ENCODE peak calls at places on chromosomes 13 and 19, in ten cellular contexts. E is testis, D is tibial artery, L is ovary, C is transverse colon, U is cardiac muscle cell, Q is neural progenitor cell, S is IMR-90, Y is tibial nerve, V is left ventricle myocardium inferior. T is an unnamed sample. For H3K4me1 and H3K9me3, the result is how much of the 10 kb centered on the place peaks cover.

GRCh38 chr19:18611327-18612050 is 1.2 kb upstream of the TMEM59L start:
- DNase-seq in E (no peak), D (no peak), L (no peak), C (no peak), U (no peak), Q (peak), S (no peak), Y (no peak), V (no peak), T (peak)

GRCh38 chr13:81172603-81173002 is 831.7 kb upstream of the SPRY2 start:
- DNase-seq in E (no peak), D (no peak), L (no peak), C (no peak), U (no peak), Q (no peak), S (no peak), Y (no peak), V (no peak), T (no peak)

GRCh38 chr13:52450012-52450792 is at the start of gene VPS36:
- DNase-seq in E (peak), D (peak), L (peak), C (peak), U (peak), Q (peak), S (peak), Y (peak), V (peak), T (peak)

GRCh38 chr19:6451583-6452222 is 7.9 kb downstream of the SLC25A23 start:
- DNase-seq in E (no peak), D (no peak), L (no peak), C (no peak), U (no peak), Q (no peak), S (no peak), Y (no peak), V (no peak), T (no peak)

GRCh38 chr19:43464089-43464775 is 1.2 kb downstream of the LYPD3 start:
- DNase-seq in E (peak), D (peak), L (peak), C (peak), U (peak), Q (peak), S (no peak), Y (peak), V (peak), T (no peak)

GRCh38 chr13:45269204-45269603 is 68.4 kb upstream of the KCTD4 start:
- DNase-seq in E (no peak), D (no peak), L (no peak), C (no peak), U (no peak), Q (no peak), S (peak), Y (no peak), V (no peak), T (no peak)

GRCh38 chr19:38693380-38694223 is 46.2 kb downstream of the ACTN4 start:
- DNase-seq in E (no peak), D (no peak), L (no peak), C (peak), U (no peak), Q (peak), S (peak), Y (no peak), V (no peak), T (peak)

GRCh38 chr19:42386974-42387707 is 3.0 kb downstream of the CNFN start:
- DNase-seq in E (peak), D (no peak), L (no peak), C (peak), U (peak), Q (peak), S (peak), Y (peak), V (peak), T (peak)

GRCh38 chr13:21703846-21704245 is 33.0 kb downstream of the FGF9 start:
- DNase-seq in E (no peak), D (no peak), L (no peak), C (no peak), U (no peak), Q (no peak), S (no peak), Y (no peak), V (no peak), T (no peak)

GRCh38 chr19:13036366-13036976 is 41.2 kb downstream of the NFIX start:
- DNase-seq in E (no peak), D (peak), L (no peak), C (peak), U (no peak), Q (no peak), S (peak), Y (no peak), V (no peak), T (no peak)

GRCh38 chr13:24168392-24168750 is 7.9 kb downstream of the SPATA13 start:
- DNase-seq in E (no peak), D (no peak), L (no peak), C (no peak), U (no peak), Q (peak), S (no peak), Y (no peak), V (no peak), T (no peak)

GRCh38 chr13:74575729-74576125 is 441.5 kb upstream of the KLF12 start:
- DNase-seq in E (peak), D (peak), L (peak), C (peak), U (peak), Q (peak), S (peak), Y (peak), V (peak), T (peak)

GRCh38 chr19:46955114-46955812 is 64.4 kb upstream of the NPAS1 start:
- DNase-seq in E (peak), D (no peak), L (no peak), C (no peak), U (no peak), Q (no peak), S (peak), Y (no peak), V (no peak), T (peak)

GRCh38 chr19:35757231-35757748 is 461 bp upstream of the HSPB6 start:
- DNase-seq in E (peak), D (peak), L (peak), C (peak), U (peak), Q (peak), S (peak), Y (peak), V (peak), T (no peak)

GRCh38 chr13:30719521-30719914 is 15.8 kb upstream of the ALOX5AP start:
- DNase-seq in E (no peak), D (no peak), L (no peak), C (no peak), U (no peak), Q (no peak), S (peak), Y (no peak), V (no peak), T (no peak)

GRCh38 chr19:3494051-3494450 is 6.4 kb downstream of the DOHH start:
- DNase-seq in E (peak), D (no peak), L (no peak), C (no peak), U (peak), Q (peak), S (no peak), Y (no peak), V (no peak), T (no peak)

GRCh38 chr19:43422000-43422688 is 7.5 kb downstream of the TEX101 start:
- DNase-seq in E (no peak), D (no peak), L (no peak), C (no peak), U (no peak), Q (no peak), S (no peak), Y (no peak), V (no peak), T (no peak)

GRCh38 chr19:15448778-15449619 is 757 bp downstream of the WIZ start:
- DNase-seq in E (no peak), D (peak), L (peak), C (no peak), U (peak), Q (peak), S (no peak), Y (no peak), V (no peak), T (no peak)

GRCh38 chr19:7868671-7869452 is 5.3 kb downstream of the PRR36 start:
- DNase-seq in E (peak), D (peak), L (peak), C (peak), U (peak), Q (peak), S (peak), Y (no peak), V (peak), T (peak)

GRCh38 chr19:53463263-53463662 is 4.3 kb upstream of the ZNF813 start:
- DNase-seq in E (peak), D (no peak), L (peak), C (peak), U (peak), Q (peak), S (peak), Y (no peak), V (peak), T (no peak)

GRCh38 chr19:53953383-53953782 is 9.4 kb upstream of the CACNG8 start:
- DNase-seq in E (no peak), D (no peak), L (no peak), C (no peak), U (no peak), Q (no peak), S (no peak), Y (no peak), V (no peak), T (no peak)

GRCh38 chr19:34269968-34270621 is 15.7 kb downstream of the GARRE1 start:
- DNase-seq in E (no peak), D (peak), L (no peak), C (peak), U (no peak), Q (no peak), S (peak), Y (no peak), V (peak), T (peak)

GRCh38 chr19:13788991-13789390 is 6.3 kb upstream of the ZSWIM4 start:
- DNase-seq in E (no peak), D (peak), L (no peak), C (peak), U (no peak), Q (no peak), S (peak), Y (no peak), V (no peak), T (peak)

GRCh38 chr13:28131646-28132045 is 6.7 kb upstream of the PAN3 start:
- DNase-seq in E (no peak), D (no peak), L (no peak), C (no peak), U (no peak), Q (no peak), S (no peak), Y (no peak), V (no peak), T (no peak)

GRCh38 chr19:4474504-4475136 is 2.5 kb downstream of the HDGFL2 start:
- DNase-seq in E (peak), D (no peak), L (no peak), C (no peak), U (peak), Q (peak), S (peak), Y (no peak), V (no peak), T (no peak)

DNA sequence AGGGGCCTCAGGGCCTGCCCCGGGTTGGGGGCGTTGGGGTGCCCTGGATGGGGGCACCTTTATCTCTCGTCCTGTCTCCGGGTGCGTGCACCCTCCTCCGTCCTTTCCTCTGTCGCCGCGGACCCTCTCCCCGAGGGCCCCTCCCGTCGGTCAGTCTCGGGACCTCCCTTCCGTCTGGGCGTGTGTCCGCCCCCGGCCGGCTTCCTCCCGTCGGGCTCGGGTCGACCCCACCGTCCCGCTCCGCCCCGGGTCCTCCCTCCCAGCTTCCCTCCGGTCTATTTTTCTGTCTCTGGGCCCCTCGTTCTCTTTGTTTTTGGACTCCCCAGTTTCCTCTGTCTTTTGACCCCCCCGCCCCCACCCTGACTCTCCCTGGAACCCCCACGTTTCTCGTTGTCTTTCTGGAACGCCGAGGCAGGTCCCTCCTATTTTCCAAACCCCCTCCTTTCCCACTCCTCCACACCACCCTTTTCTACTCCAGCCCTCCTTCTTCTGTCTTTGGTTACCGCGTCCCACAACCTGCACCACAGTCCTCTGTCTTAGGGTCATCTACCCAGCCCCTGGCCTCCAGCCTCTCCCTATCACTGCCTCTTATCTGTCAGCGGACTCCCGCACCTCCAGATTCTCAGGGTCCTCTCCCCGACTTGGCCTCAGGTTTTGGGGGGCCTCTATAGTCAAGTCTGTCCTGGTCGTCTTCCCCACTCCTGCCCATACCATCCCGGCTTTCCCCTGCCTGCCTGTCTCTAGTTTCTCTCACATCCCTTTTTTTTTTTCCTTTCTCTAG is 757 bp downstream of the EGLN2 start:
- DNase-seq in E (no peak), D (no peak), L (peak), C (no peak), U (peak), Q (peak), S (no peak), Y (no peak), V (peak), T (no peak)
- H3K4me1 ChIP-seq in E (under half), D (half or more), L (under half), C (half or more), U (under half), Q (under half), S (under half), Y (under half), V (half or more), T (half or more)

GRCh38 chr13:72561791-72562190 is 165.6 kb downstream of the MZT1 start:
- DNase-seq in E (no peak), D (no peak), L (no peak), C (no peak), U (no peak), Q (no peak), S (no peak), Y (no peak), V (no peak), T (no peak)

GRCh38 chr13:72562686-72563085 is 164.7 kb downstream of the MZT1 start:
- DNase-seq in E (no peak), D (no peak), L (no peak), C (no peak), U (no peak), Q (no peak), S (no peak), Y (no peak), V (no peak), T (no peak)

GRCh38 chr13:72565893-72566292 is 161.5 kb downstream of the MZT1 start:
- DNase-seq in E (no peak), D (no peak), L (no peak), C (no peak), U (peak), Q (peak), S (peak), Y (no peak), V (no peak), T (no peak)

GRCh38 chr13:72570019-72570418 is 157.4 kb downstream of the MZT1 start:
- DNase-seq in E (no peak), D (no peak), L (no peak), C (no peak), U (no peak), Q (no peak), S (no peak), Y (no peak), V (no peak), T (no peak)

DNA sequence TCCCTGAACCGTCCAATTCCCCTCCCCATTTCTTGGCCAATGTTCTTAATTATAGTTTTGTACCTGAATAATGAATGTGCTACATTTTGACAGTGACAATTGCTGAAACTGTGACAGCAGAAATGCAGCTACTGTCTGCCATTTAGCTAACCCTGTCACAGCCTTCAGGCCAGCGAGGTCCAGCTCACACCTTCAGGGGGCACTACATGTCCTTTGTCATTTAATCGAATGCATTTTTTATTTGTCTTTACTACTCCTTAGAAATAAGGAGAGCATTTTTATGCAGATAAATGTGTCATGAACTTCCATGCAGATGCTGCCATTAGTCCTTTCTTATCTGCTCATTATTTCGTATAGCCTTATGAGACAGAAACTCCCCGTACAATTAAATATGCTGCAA is 159.9 kb downstream of the MZT1 start:
- DNase-seq in E (no peak), D (no peak), L (no peak), C (no peak), U (no peak), Q (no peak), S (no peak), Y (no peak), V (no peak), T (no peak)
- TF ChIP-seq CTCF in E (no peak), D (no peak), L (no peak), C (no peak), U (no peak), Q (peak), S (no peak), Y (no peak), V (no peak), T (no peak)

DNA sequence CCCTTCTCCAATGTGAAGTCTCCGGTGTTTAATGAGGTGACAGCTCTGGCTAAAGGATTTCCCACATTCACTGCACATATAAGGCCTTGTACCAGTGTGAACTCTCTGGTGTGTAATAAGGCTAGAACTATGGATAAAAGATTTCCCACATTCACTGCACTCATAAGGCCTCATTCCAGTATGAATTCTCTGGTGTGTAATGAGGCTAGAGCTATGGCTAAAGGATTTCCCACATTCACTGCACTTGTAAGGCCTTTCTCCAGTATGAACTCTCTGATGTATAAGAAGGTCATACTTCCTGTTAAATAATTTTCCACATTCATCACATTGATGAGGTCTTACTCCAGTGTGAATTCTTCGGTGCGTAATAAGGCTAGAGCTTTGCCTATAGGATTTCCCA is 5.9 kb downstream of the ZNF256 start:
- DNase-seq in E (no peak), D (no peak), L (no peak), C (no peak), U (no peak), Q (no peak), S (no peak), Y (no peak), V (no peak), T (no peak)
- H3K9me3 ChIP-seq in E (under half), D (half or more), L (half or more), C (half or more), U (under half), Q (under half), S (under half), Y (under half), V (half or more), T (under half)

GRCh38 chr13:50127017-50127725 is 111.9 kb downstream of the KCNRG start:
- DNase-seq in E (peak), D (peak), L (peak), C (peak), U (peak), Q (peak), S (peak), Y (peak), V (peak), T (peak)

GRCh38 chr13:50124536-50125305 is 109.5 kb downstream of the KCNRG start:
- DNase-seq in E (peak), D (peak), L (peak), C (peak), U (peak), Q (peak), S (peak), Y (peak), V (peak), T (peak)

GRCh38 chr13:50126378-50127016 is 111.3 kb downstream of the KCNRG start:
- DNase-seq in E (no peak), D (no peak), L (peak), C (peak), U (peak), Q (peak), S (peak), Y (no peak), V (no peak), T (no peak)

GRCh38 chr13:50125306-50125555 is 110.0 kb downstream of the KCNRG start:
- DNase-seq in E (no peak), D (no peak), L (no peak), C (no peak), U (no peak), Q (no peak), S (no peak), Y (no peak), V (no peak), T (no peak)

DNA sequence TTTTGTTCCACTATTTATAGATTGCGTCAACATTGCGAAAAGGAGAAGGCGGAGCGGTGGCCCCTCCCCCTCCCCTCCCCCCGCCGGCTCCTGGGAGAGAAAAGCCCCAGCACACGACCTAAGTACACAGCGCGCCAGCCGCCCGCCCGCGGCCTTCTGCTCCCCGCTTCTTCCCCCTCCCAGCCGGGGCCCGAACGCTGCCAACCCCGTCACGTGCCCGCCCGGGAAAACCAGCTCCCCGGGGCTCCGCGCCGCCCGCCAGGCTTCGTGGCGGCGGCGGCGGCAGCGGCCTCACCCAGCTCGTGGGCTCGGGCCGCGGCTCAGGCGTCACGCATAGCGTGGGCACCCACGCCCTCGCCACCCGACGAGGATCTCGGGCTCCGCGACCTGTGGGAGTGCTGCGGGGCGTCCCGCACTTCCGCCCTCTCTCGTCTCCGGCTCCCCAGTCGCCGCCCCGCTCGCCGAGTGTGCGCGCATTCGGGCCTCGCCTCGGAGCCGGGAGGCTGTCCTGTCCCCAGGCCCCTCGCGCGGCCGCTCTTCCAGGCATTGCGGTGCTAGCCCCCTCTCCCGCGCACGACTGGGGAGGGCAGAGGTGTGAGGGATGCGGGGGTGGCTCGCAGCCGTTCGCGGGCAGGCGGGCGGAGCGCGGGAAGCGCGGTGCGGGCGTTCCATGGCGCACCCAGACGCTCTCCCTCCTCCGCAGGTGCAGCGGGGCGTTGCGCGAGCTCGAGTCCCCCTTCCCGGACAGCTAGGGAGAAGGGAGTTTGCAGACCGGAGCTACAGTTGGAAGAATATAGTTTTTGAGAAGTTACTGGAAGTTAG is 110.5 kb downstream of the KCNRG start:
- DNase-seq in E (peak), D (peak), L (peak), C (peak), U (peak), Q (peak), S (peak), Y (peak), V (peak), T (peak)
- H3K4me1 ChIP-seq in E (under half), D (under half), L (under half), C (under half), U (under half), Q (under half), S (under half), Y (under half), V (half or more), T (under half)